ENCODE peak calls at places on chromosomes 4 and X, in five cellular contexts. Y is breast epithelium, P is brain microvascular endothelial cell, R is lower lobe of right lung, K is HCT116. X is an unnamed sample.

GRCh38 chr4:152079543-152080293 is 318.9 kb upstream of the GATB start:
- DNase-seq in Y (no peak), P (no peak), R (no peak), K (no peak), X (peak)

GRCh38 chr4:85777908-85778808 is 303.2 kb downstream of the ARHGAP24 start:
- DNase-seq in Y (no peak), P (no peak), R (no peak), K (no peak), X (no peak)

GRCh38 chrX:154452823-154453222 is 5.3 kb upstream of the PLXNA3 start:
- DNase-seq in Y (no peak), P (no peak), R (no peak), K (no peak), X (no peak)

GRCh38 chr4:77145806-77146425 is 11.1 kb upstream of the CCNG2 start:
- DNase-seq in Y (no peak), P (no peak), R (no peak), K (no peak), X (no peak)

GRCh38 chr4:6727081-6727942 is 11.3 kb downstream of the BLOC1S4 start:
- DNase-seq in Y (no peak), P (peak), R (no peak), K (no peak), X (no peak)

GRCh38 chrX:123899701-123900100 is 39.8 kb downstream of the XIAP start:
- DNase-seq in Y (no peak), P (no peak), R (no peak), K (no peak), X (no peak)

GRCh38 chr4:40059362-40059761 is 2.7 kb downstream of the N4BP2 start:
- DNase-seq in Y (no peak), P (no peak), R (no peak), K (no peak), X (no peak)

GRCh38 chrX:41180194-41180902 is 95.1 kb downstream of the USP9X start:
- DNase-seq in Y (no peak), P (peak), R (no peak), K (peak), X (peak)

GRCh38 chrX:135354288-135354687 is 45.0 kb downstream of the ETDC start:
- DNase-seq in Y (no peak), P (no peak), R (no peak), K (no peak), X (no peak)

GRCh38 chr4:21134994-21135393 is 434.7 kb downstream of the PACRGL start:
- DNase-seq in Y (no peak), P (no peak), R (no peak), K (no peak), X (no peak)

GRCh38 chr4:153448003-153448731 is 18.0 kb upstream of the TMEM131L start:
- DNase-seq in Y (no peak), P (no peak), R (no peak), K (no peak), X (no peak)

GRCh38 chrX:45775462-45775861 is 574.8 kb upstream of the DIPK2B start:
- DNase-seq in Y (no peak), P (no peak), R (no peak), K (no peak), X (no peak)

GRCh38 chr4:832536-832935 is 6.6 kb upstream of the CPLX1 start:
- DNase-seq in Y (no peak), P (no peak), R (peak), K (no peak), X (no peak)

GRCh38 chr4:23368081-23368697 is 521.7 kb downstream of the PPARGC1A start:
- DNase-seq in Y (no peak), P (no peak), R (no peak), K (no peak), X (no peak)

GRCh38 chr4:76738081-76738931 is 159.6 kb downstream of the SOWAHB start:
- DNase-seq in Y (no peak), P (no peak), R (no peak), K (no peak), X (no peak)

GRCh38 chr4:185693548-185694215 is 118.3 kb downstream of the SORBS2 start:
- DNase-seq in Y (no peak), P (no peak), R (no peak), K (no peak), X (no peak)

GRCh38 chrX:150813922-150814321 is 84.5 kb downstream of the CD99L2 start:
- DNase-seq in Y (no peak), P (no peak), R (no peak), K (no peak), X (no peak)

GRCh38 chr4:16524911-16525574 is 298.8 kb upstream of the TAPT1 start:
- DNase-seq in Y (no peak), P (no peak), R (no peak), K (no peak), X (no peak)

GRCh38 chr4:110165382-110166285 is 32.8 kb downstream of the ELOVL6 start:
- DNase-seq in Y (no peak), P (peak), R (no peak), K (peak), X (peak)

GRCh38 chr4:88742561-88742960 is 44.9 kb upstream of the NAP1L5 start:
- DNase-seq in Y (no peak), P (peak), R (no peak), K (no peak), X (no peak)

GRCh38 chr4:17111959-17112659 is 213.7 kb upstream of the LDB2 start:
- DNase-seq in Y (no peak), P (no peak), R (no peak), K (no peak), X (no peak)

GRCh38 chrX:54358424-54359211 is 772 bp upstream of the WNK3 start:
- DNase-seq in Y (peak), P (peak), R (peak), K (no peak), X (peak)

GRCh38 chrX:151702741-151703352 is 7.6 kb downstream of the PRRG3 start:
- DNase-seq in Y (no peak), P (no peak), R (no peak), K (no peak), X (no peak)

GRCh38 chr4:7928711-7929505 is 10.8 kb downstream of the AFAP1 start:
- DNase-seq in Y (no peak), P (no peak), R (no peak), K (peak), X (no peak)

GRCh38 chr4:6221296-6221850 is 21.0 kb upstream of the JAKMIP1 start:
- DNase-seq in Y (peak), P (no peak), R (no peak), K (no peak), X (no peak)

GRCh38 chr4:41181037-41181436 is 33.3 kb downstream of the APBB2 start:
- DNase-seq in Y (no peak), P (no peak), R (no peak), K (no peak), X (no peak)

GRCh38 chr4:85866508-85866907 is 391.6 kb downstream of the ARHGAP24 start:
- DNase-seq in Y (no peak), P (no peak), R (no peak), K (no peak), X (no peak)

GRCh38 chr4:111689731-111690130 is 455.5 kb upstream of the FAM241A start:
- DNase-seq in Y (no peak), P (no peak), R (no peak), K (no peak), X (no peak)

GRCh38 chrX:78708171-78708570 is 39.3 kb upstream of the LPAR4 start:
- DNase-seq in Y (no peak), P (peak), R (no peak), K (no peak), X (no peak)

GRCh38 chrX:30610050-30610449 is 32.5 kb upstream of the TASL start:
- DNase-seq in Y (no peak), P (no peak), R (no peak), K (no peak), X (no peak)

GRCh38 chr4:144831971-144832370 is 186.0 kb downstream of the HHIP start:
- DNase-seq in Y (no peak), P (no peak), R (no peak), K (no peak), X (no peak)

GRCh38 chr4:132642196-132642817 is 506.8 kb upstream of the PCDH10 start:
- DNase-seq in Y (no peak), P (peak), R (no peak), K (peak), X (no peak)

GRCh38 chr4:152257601-152258066 is 278.3 kb downstream of the FBXW7 start:
- DNase-seq in Y (no peak), P (peak), R (no peak), K (no peak), X (no peak)

GRCh38 chr4:35138449-35138848 is 1105.9 kb downstream of the ARAP2 start:
- DNase-seq in Y (no peak), P (no peak), R (no peak), K (no peak), X (no peak)

GRCh38 chrX:154824638-154825037 is 9.8 kb downstream of the SMIM9 start:
- DNase-seq in Y (no peak), P (no peak), R (no peak), K (no peak), X (no peak)

GRCh38 chr4:154511990-154512389 is 20.4 kb upstream of the DCHS2 start:
- DNase-seq in Y (no peak), P (no peak), R (no peak), K (no peak), X (no peak)

GRCh38 chr4:156974264-156974663 is 2.7 kb upstream of the PDGFC start:
- DNase-seq in Y (no peak), P (peak), R (no peak), K (no peak), X (no peak)

DNA sequence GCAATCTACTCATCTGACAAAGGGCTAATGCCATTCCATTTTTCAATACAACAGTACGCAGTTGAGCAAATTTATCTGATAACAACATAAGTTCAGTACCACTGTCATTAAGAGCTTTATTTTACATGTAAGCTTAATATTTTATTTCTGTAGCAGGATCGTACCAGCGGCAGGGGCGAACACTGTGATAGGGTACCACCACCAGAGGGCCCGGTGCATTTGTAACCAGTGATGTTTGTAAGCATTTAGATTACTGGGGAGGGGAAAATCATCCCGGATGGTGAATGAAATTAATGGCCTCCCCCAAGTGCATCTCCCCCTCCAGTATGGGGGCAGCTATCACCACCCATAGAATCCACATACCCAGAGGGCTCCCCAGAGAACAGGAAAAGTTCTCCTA is 179.0 kb downstream of the ADGRA3 start:
- DNase-seq in Y (no peak), P (no peak), R (no peak), K (no peak), X (no peak)
- TF ChIP-seq CTCF in Y (no peak), P (no peak), R (no peak), K (peak), X (no peak)

GRCh38 chr4:182810103-182810605 is 107.0 kb downstream of the DCTD start:
- DNase-seq in Y (no peak), P (no peak), R (no peak), K (no peak), X (no peak)
- H3K27ac ChIP-seq in Y (no peak), P (no peak), R (no peak), K (no peak), X (no peak)

DNA sequence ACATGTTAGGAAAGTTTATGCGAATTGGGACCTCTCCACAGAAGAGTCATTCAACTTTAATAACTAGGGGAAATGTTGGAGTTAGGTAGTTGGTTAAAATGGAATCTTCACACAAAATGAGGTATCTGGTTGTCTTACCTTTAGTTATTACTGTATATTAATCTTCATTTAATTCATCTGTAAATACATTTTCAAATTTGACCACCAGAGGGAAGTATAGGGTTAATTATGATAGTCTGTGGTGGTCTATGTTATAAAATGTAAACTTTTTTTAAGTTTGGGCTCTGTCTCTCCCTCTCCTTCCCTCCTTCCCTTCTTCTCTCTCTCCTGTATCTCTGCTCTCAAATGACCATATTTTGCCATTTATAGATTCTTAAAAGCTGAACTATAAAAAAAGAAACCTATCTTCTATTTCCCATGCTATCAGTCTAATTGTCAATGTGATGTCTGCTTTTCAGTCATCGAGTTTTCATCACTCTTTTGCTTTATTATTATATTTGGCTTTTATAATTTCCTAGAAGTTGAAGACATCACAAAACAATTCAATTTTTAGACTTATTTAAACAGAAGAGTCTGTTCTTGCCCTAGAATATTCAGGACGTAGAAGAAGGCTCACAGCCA is 49.8 kb downstream of the TMEM144 start:
- DNase-seq in Y (no peak), P (no peak), R (no peak), K (peak), X (no peak)
- TF ChIP-seq CTCF in Y (peak), P (no peak), R (peak), K (no peak), X (no peak)

DNA sequence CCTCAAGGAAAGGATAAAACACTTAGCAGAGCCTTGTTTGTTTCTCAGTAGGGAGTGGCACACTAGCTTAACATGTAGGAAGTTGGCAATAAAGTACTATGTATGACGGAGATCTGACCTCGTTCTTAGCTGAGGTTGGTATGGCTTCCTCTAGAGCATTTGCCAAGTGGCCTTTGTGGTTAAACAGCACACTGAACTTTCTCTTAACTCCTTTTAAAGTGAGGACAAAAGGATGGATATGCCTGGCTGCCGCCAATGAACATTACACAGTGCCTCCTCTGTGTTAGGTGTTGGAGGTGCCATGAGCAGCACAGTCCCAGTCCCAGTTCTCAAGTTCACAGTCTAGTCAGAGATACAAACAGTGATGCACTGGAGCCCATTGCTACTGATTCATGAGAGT is 54.4 kb downstream of the VGLL1 start:
- DNase-seq in Y (no peak), P (no peak), R (no peak), K (no peak), X (peak)
- H3K27ac ChIP-seq in Y (peak), P (no peak), R (no peak), K (no peak), X (no peak)

GRCh38 chr4:175542787-175543186 is 269.3 kb downstream of the GPM6A start:
- DNase-seq in Y (no peak), P (peak), R (no peak), K (no peak), X (no peak)
- TF ChIP-seq CTCF in Y (no peak), P (no peak), R (no peak), K (no peak), X (no peak)